ENCODE peak calls at places on chromosomes 6 and 20, in five cellular contexts. R is esophagus squamous epithelium; O is IMR-90; A is CD8-positive, alpha-beta memory T cell; T is suprapubic skin. V is an unnamed sample. For H3K4me1, the result is how much of the 10 kb centered on the place peaks cover.

GRCh38 chr20:815914-816606 is 17.5 kb upstream of the FAM110A start:
- DNase-seq in R (no peak), O (peak), A (peak), T (no peak), V (no peak)

GRCh38 chr20:20441259-20441658 is 73.4 kb downstream of the INSM1 start:
- DNase-seq in R (no peak), O (no peak), A (no peak), T (no peak), V (no peak)

GRCh38 chr20:330233-331149 is 5.1 kb downstream of the SOX12 start:
- DNase-seq in R (no peak), O (peak), A (peak), T (no peak), V (no peak)

GRCh38 chr6:134162932-134163331 is 110.5 kb upstream of the SLC2A12 start:
- DNase-seq in R (no peak), O (no peak), A (no peak), T (no peak), V (no peak)

GRCh38 chr6:63839485-63839884 is 203.9 kb downstream of the PHF3 start:
- DNase-seq in R (no peak), O (peak), A (no peak), T (no peak), V (no peak)

GRCh38 chr6:39688494-39688893 is 36.7 kb downstream of the KIF6 start:
- DNase-seq in R (no peak), O (peak), A (no peak), T (no peak), V (no peak)

GRCh38 chr20:37343212-37343993 is 2.5 kb upstream of the SRC start:
- DNase-seq in R (no peak), O (no peak), A (peak), T (no peak), V (no peak)

GRCh38 chr6:87617405-87617804 is 27.5 kb downstream of the ORC3 start:
- DNase-seq in R (no peak), O (no peak), A (no peak), T (no peak), V (no peak)

GRCh38 chr6:56714982-56715456 is 72.3 kb upstream of the DST start:
- DNase-seq in R (no peak), O (peak), A (no peak), T (no peak), V (no peak)

GRCh38 chr20:46802696-46803445 is 91.8 kb upstream of the EYA2 start:
- DNase-seq in R (no peak), O (no peak), A (no peak), T (no peak), V (no peak)

GRCh38 chr20:50969416-50969815 is 10.8 kb downstream of the MOCS3 start:
- DNase-seq in R (no peak), O (no peak), A (no peak), T (peak), V (no peak)

GRCh38 chr6:106290954-106291353 is 34.6 kb downstream of the ATG5 start:
- DNase-seq in R (no peak), O (no peak), A (no peak), T (no peak), V (no peak)

GRCh38 chr20:57693002-57693582 is 16.7 kb downstream of the PMEPA1 start:
- DNase-seq in R (no peak), O (no peak), A (no peak), T (no peak), V (no peak)

GRCh38 chr6:12173670-12174069 is 116.5 kb upstream of the EDN1 start:
- DNase-seq in R (no peak), O (no peak), A (no peak), T (no peak), V (no peak)

GRCh38 chr20:33522256-33522820 is 32.4 kb downstream of the CBFA2T2 start:
- DNase-seq in R (no peak), O (no peak), A (no peak), T (no peak), V (no peak)

GRCh38 chr6:32112436-32112980 is 3.4 kb upstream of the TNXB start:
- DNase-seq in R (no peak), O (no peak), A (no peak), T (peak), V (no peak)
- H3K4me1 ChIP-seq in R (half or more), O (under half), A (under half), T (half or more), V (under half)

DNA sequence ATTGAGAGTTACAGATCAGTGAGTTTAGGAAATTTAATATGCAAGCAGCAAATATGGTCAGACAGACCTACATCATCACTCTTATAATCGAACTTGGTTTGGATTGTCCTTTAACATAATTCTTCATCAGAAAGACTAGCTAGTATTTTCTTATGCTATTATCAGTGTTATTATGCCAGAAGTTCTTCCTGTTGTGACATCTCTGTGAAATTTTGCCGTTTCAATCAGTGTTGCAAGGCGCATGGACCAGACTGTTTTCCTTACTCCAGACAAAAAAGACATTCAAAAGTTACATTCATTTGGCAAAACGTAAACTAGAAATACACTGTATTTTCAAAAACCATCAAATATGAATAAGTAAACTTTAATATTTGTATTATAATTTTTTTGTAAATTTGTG is 5.7 kb upstream of the TENT5A start:
- DNase-seq in R (no peak), O (no peak), A (no peak), T (no peak), V (no peak)
- H3K4me1 ChIP-seq in R (under half), O (under half), A (under half), T (under half), V (under half)

DNA sequence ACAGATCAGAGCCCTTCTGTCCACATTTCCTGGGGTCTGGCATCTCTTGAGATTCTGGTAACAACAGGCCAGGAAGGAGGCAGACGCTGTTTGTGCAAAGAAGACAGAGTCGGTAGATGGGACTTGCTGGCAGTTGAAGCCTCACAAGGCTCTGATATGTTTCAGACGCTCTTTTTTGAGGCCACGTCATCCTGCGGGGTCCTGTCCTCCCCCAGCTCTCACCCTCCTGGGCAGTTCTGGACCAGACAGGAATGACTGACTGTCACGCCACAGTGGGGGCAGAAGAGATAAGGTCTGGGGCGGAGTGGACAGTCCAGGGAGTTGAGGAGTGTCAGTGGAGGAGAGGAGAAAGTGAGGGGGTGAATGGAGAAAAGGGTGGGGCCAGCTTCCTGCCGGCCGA is 87.1 kb upstream of the SULF2 start:
- DNase-seq in R (no peak), O (no peak), A (no peak), T (no peak), V (no peak)
- H3K4me1 ChIP-seq in R (under half), O (under half), A (under half), T (under half), V (under half)

GRCh38 chr6:34102099-34102656 is 43.7 kb downstream of the GRM4 start:
- DNase-seq in R (no peak), O (no peak), A (no peak), T (no peak), V (no peak)
- H3K4me1 ChIP-seq in R (under half), O (under half), A (under half), T (under half), V (under half)

DNA sequence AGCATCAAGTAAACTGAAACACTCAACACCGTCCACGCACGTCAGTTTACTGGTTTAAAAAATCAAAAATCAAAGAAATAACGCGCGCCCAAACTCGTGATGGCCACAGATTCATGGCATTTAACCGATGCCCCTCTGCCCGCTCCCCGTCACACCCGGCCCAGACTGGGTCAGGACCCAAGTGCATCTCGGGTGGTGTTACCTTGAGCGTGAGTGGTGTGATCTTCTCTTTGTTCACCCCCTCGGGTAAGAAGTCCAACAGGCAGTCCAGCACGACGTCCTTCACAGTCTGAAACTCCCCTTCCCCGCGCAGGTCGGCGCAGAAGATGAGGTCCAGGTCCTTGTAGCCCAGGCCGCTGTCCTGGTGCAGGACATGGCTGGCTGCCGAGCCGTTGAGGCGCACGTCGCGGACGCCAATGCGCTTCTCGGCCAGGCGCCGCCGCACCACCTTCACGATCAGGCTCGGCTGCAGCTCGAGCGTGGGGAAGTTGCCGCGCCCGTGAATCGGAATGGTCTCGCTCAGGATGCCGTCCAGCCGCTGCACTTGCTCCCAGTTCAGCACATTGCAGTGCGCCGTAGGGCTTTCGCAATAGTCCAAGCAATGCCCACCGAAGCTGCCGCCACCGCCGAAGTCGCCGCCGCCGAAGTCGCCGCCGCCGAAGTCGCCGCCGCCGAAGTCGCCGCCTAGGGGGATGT is 945 bp downstream of the TENT5A start:
- DNase-seq in R (peak), O (peak), A (peak), T (peak), V (no peak)
- H3K4me1 ChIP-seq in R (half or more), O (under half), A (under half), T (under half), V (under half)